ENCODE peak calls at places on chromosomes 4 and X, in six cellular contexts. I is activated gamma-delta T cell treated with Interleukin-2 at 50 U/mL for 16 hours; X is endothelial cell; G is stimulated activated CD8-positive, alpha-beta memory T cell treated with anti-CD3 and anti-CD28 coated beads, Interleukin-2, amount 100 ng/mL, for 48 hours; R is GM06990; W is NCI-H524. F is an unnamed sample.

GRCh38 chrX:152642931-152643525 is 5.3 kb downstream of the GABRQ start:
- DNase-seq in I (no peak), X (no peak), G (no peak), R (no peak), W (no peak), F (no peak)

GRCh38 chr4:76200771-76201224 is 12.8 kb downstream of the SCARB2 start:
- DNase-seq in I (no peak), X (no peak), G (no peak), R (no peak), W (no peak), F (no peak)

GRCh38 chr4:117093581-117093980 is 8.2 kb upstream of the TRAM1L1 start:
- DNase-seq in I (no peak), X (no peak), G (no peak), R (no peak), W (no peak), F (no peak)

GRCh38 chr4:39305902-39306677 is 60.1 kb downstream of the RFC1 start:
- DNase-seq in I (no peak), X (no peak), G (no peak), R (no peak), W (no peak), F (no peak)

GRCh38 chrX:20270557-20270880 is 3.8 kb upstream of the RPS6KA3 start:
- DNase-seq in I (no peak), X (no peak), G (no peak), R (no peak), W (no peak), F (no peak)

GRCh38 chrX:150196300-150196699 is 166.8 kb upstream of the MAMLD1 start:
- DNase-seq in I (no peak), X (no peak), G (no peak), R (no peak), W (no peak), F (no peak)

GRCh38 chr4:3037957-3038451 is 36.3 kb downstream of the HTT-AS start:
- DNase-seq in I (no peak), X (no peak), G (no peak), R (peak), W (no peak), F (no peak)

GRCh38 chr4:7511509-7511908 is 76.8 kb upstream of the PSAPL1 start:
- DNase-seq in I (no peak), X (no peak), G (no peak), R (no peak), W (no peak), F (no peak)

GRCh38 chr4:151641167-151641566 is 119.6 kb downstream of the GATB start:
- DNase-seq in I (no peak), X (no peak), G (no peak), R (no peak), W (no peak), F (no peak)

GRCh38 chr4:28926156-28926555 is 1794.0 kb upstream of the PCDH7 start:
- DNase-seq in I (no peak), X (no peak), G (no peak), R (no peak), W (no peak), F (no peak)

GRCh38 chrX:138914751-138915150 is 203.2 kb upstream of the FGF13 start:
- DNase-seq in I (no peak), X (no peak), G (no peak), R (no peak), W (no peak), F (no peak)

GRCh38 chr4:123564758-123565346 is 168.3 kb downstream of the SPRY1 start:
- DNase-seq in I (peak), X (peak), G (no peak), R (peak), W (peak), F (peak)

GRCh38 chr4:6959261-6959660 is 49.6 kb downstream of the TBC1D14 start:
- DNase-seq in I (no peak), X (no peak), G (no peak), R (no peak), W (no peak), F (no peak)

GRCh38 chr4:183118585-183118984 is 19.5 kb downstream of the WWC2 start:
- DNase-seq in I (no peak), X (no peak), G (no peak), R (no peak), W (no peak), F (no peak)

GRCh38 chrX:2330487-2330886 is 170.3 kb downstream of the DHRSX start:
- DNase-seq in I (no peak), X (no peak), G (no peak), R (no peak), W (no peak), F (no peak)

GRCh38 chrX:43956034-43956433 is 17.2 kb downstream of the NDP start:
- DNase-seq in I (no peak), X (no peak), G (no peak), R (no peak), W (no peak), F (no peak)

GRCh38 chrX:110964761-110965160 is 131.2 kb upstream of the PAK3 start:
- DNase-seq in I (no peak), X (no peak), G (no peak), R (no peak), W (peak), F (no peak)

GRCh38 chrX:65451663-65452062 is 82.9 kb downstream of the LAS1L start:
- DNase-seq in I (no peak), X (peak), G (no peak), R (no peak), W (peak), F (no peak)

GRCh38 chr4:40622913-40623312 is 6.8 kb downstream of the RBM47 start:
- DNase-seq in I (no peak), X (no peak), G (no peak), R (peak), W (no peak), F (no peak)

GRCh38 chr4:159105063-159105414 is 2.2 kb downstream of the RAPGEF2 start:
- DNase-seq in I (no peak), X (no peak), G (no peak), R (no peak), W (peak), F (no peak)

GRCh38 chrX:4655743-4656142 is 942.3 kb upstream of the PRKX start:
- DNase-seq in I (no peak), X (no peak), G (no peak), R (no peak), W (no peak), F (no peak)

GRCh38 chr4:164596318-164596878 is 157.5 kb upstream of the SMIM31 start:
- DNase-seq in I (no peak), X (peak), G (no peak), R (no peak), W (no peak), F (no peak)

GRCh38 chrX:154409222-154409871 is at the start of gene DNASE1L1:
- DNase-seq in I (no peak), X (peak), G (no peak), R (peak), W (no peak), F (no peak)

GRCh38 chr4:183670251-183670650 is 11.2 kb downstream of the TRAPPC11 start:
- DNase-seq in I (no peak), X (no peak), G (no peak), R (no peak), W (no peak), F (no peak)

GRCh38 chrX:76555816-76556215 is 128.3 kb downstream of the MAGEE1 start:
- DNase-seq in I (no peak), X (peak), G (no peak), R (no peak), W (peak), F (peak)

GRCh38 chr4:78369691-78370090 is 181.9 kb upstream of the ANXA3 start:
- DNase-seq in I (no peak), X (no peak), G (no peak), R (no peak), W (no peak), F (peak)

GRCh38 chr4:4254666-4255065 is 6.6 kb upstream of the TMEM128 start:
- DNase-seq in I (no peak), X (no peak), G (no peak), R (no peak), W (no peak), F (no peak)